ENCODE peak calls at places on chromosomes 5 and 9, in five cellular contexts. P is SK-N-SH; M is effector memory CD4-positive, alpha-beta T cell; H is HepG2; Z is lung. C is an unnamed sample. For H3K4me1, the result is how much of the 10 kb centered on the place peaks cover.

GRCh38 chr5:68171101-68171558 is 44.4 kb upstream of the PIK3R1 start:
- DNase-seq in M (no peak), H (no peak), Z (peak), P (no peak), C (peak)

GRCh38 chr5:116411101-116411571 is 163.5 kb downstream of the SEMA6A start:
- DNase-seq in P (no peak), H (no peak), M (no peak), Z (no peak), C (no peak)

GRCh38 chr5:72552041-72552557 is 44.9 kb upstream of the ZNF366 start:
- DNase-seq in P (no peak), H (no peak), M (no peak), Z (no peak), C (no peak)

GRCh38 chr5:96288166-96288844 is 144.7 kb downstream of the PCSK1 start:
- DNase-seq in Z (no peak), P (no peak), H (no peak), M (no peak), C (no peak)

GRCh38 chr9:125126019-125126746 is 17.1 kb downstream of the SCAI start:
- DNase-seq in Z (peak), H (no peak), P (peak), M (peak), C (peak)

GRCh38 chr9:116504893-116505480 is 182.1 kb upstream of the TRIM32 start:
- DNase-seq in H (peak), P (no peak), M (no peak), Z (no peak), C (no peak)

GRCh38 chr5:10623305-10623910 is 59.5 kb downstream of the ANKRD33B start:
- DNase-seq in M (no peak), P (no peak), Z (no peak), H (no peak), C (no peak)

GRCh38 chr5:73096239-73096575 is 24.2 kb upstream of the TMEM171 start:
- DNase-seq in H (no peak), M (no peak), Z (no peak), P (no peak), C (no peak)

GRCh38 chr5:73436535-73437125 is 11.9 kb downstream of the FOXD1 start:
- DNase-seq in P (peak), H (no peak), M (no peak), Z (no peak), C (no peak)

GRCh38 chr9:95494416-95495371 is 22.1 kb downstream of the PTCH1 start:
- DNase-seq in P (peak), H (no peak), M (peak), Z (no peak), C (peak)

GRCh38 chr5:43620944-43621505 is 18.0 kb downstream of the NNT start:
- DNase-seq in Z (no peak), M (no peak), P (no peak), H (no peak), C (no peak)

GRCh38 chr5:52743970-52744369 is 43.7 kb upstream of the ITGA1 start:
- DNase-seq in Z (no peak), H (no peak), M (no peak), P (no peak), C (no peak)

GRCh38 chr5:54703091-54703490 is 185.5 kb downstream of the SNX18 start:
- DNase-seq in M (no peak), Z (no peak), P (no peak), H (no peak), C (no peak)

GRCh38 chr5:73093943-73094342 is 26.4 kb upstream of the TMEM171 start:
- DNase-seq in H (no peak), Z (no peak), M (no peak), P (no peak), C (no peak)

GRCh38 chr5:179373101-179373934 is 28.1 kb upstream of the ADAMTS2 start:
- DNase-seq in P (no peak), H (no peak), Z (no peak), M (no peak), C (no peak)

GRCh38 chr5:57450991-57451876 is 31.4 kb downstream of the ACTBL2 start:
- DNase-seq in M (no peak), Z (no peak), H (no peak), P (peak), C (no peak)

GRCh38 chr9:38682713-38683112 is 37.2 kb downstream of the FAM240B start:
- DNase-seq in M (no peak), P (no peak), H (peak), Z (no peak), C (no peak)

GRCh38 chr9:100111235-100111634 is 12.2 kb downstream of the INVS start:
- DNase-seq in M (no peak), Z (peak), H (no peak), P (no peak), C (peak)

GRCh38 chr9:124290053-124290581 is 32.4 kb downstream of the NEK6 start:
- DNase-seq in P (no peak), M (no peak), Z (no peak), H (no peak), C (peak)

GRCh38 chr5:25646421-25647341 is 1001.9 kb upstream of the CDH10 start:
- DNase-seq in P (no peak), Z (no peak), H (no peak), M (no peak), C (no peak)

GRCh38 chr5:44868541-44868940 is 59.8 kb downstream of the MRPS30 start:
- DNase-seq in H (no peak), P (no peak), Z (no peak), M (no peak), C (no peak)

GRCh38 chr5:141560141-141560540 is 58.7 kb downstream of the DIAPH1 start:
- DNase-seq in H (no peak), Z (no peak), M (no peak), P (no peak), C (no peak)

GRCh38 chr5:111453747-111454146 is 58.6 kb downstream of the STARD4 start:
- DNase-seq in M (no peak), P (peak), Z (no peak), H (no peak), C (no peak)

GRCh38 chr9:72588336-72588735 is 66.9 kb downstream of the TMC1 start:
- DNase-seq in P (no peak), H (no peak), Z (no peak), M (no peak), C (no peak)

GRCh38 chr5:40570408-40571129 is 109.1 kb upstream of the PTGER4 start:
- DNase-seq in M (no peak), Z (no peak), H (no peak), P (no peak), C (no peak)

GRCh38 chr5:96788112-96788749 is 19.5 kb downstream of the ERAP1 start:
- DNase-seq in M (no peak), P (no peak), H (no peak), Z (no peak), C (no peak)

GRCh38 chr5:120463991-120464626 is at the start of gene PRR16:
- DNase-seq in Z (no peak), H (no peak), M (no peak), P (peak), C (peak)

GRCh38 chr5:142280066-142281011 is 44.5 kb downstream of the SPRY4 start:
- DNase-seq in Z (no peak), M (no peak), P (peak), H (peak), C (no peak)

GRCh38 chr5:6377582-6378127 is 692 bp downstream of the MED10 start:
- DNase-seq in P (no peak), Z (no peak), H (peak), M (peak), C (no peak)

GRCh38 chr9:135500525-135501260 is at the start of gene MRPS2:
- DNase-seq in Z (peak), M (peak), P (peak), H (peak), C (peak)

GRCh38 chr5:14574891-14575496 is 6.6 kb upstream of the OTULINL start:
- DNase-seq in H (no peak), M (no peak), Z (peak), P (no peak), C (peak)

DNA sequence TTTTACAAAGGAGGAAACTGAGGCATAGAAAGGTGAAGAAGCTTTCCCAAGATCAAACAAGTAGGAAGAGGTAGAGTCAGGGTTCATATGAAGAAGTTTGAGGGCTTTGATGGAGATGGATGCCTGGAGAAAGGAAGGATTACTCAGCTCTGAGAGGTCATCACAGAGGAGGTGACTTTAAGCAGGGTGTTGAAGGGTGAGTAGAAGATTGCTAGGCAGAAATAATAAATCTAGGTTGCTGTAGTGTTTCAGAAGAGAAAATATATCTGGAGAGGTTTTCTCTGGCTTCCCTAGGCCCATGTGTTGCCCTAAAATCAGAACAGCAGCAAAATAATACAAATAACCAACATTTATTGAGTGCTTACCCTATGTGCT is 196.3 kb downstream of the PALM2AKAP2 start:
- DNase-seq in M (no peak), P (no peak), Z (no peak), H (no peak), C (no peak)
- H3K4me1 ChIP-seq in M (under half), P (under half), Z (under half), H (under half), C (under half)

GRCh38 chr5:134552301-134552700 is 26.8 kb downstream of the JADE2 start:
- DNase-seq in Z (peak), M (no peak), H (no peak), P (no peak), C (no peak)

GRCh38 chr5:134553816-134554215 is 28.3 kb downstream of the JADE2 start:
- DNase-seq in Z (no peak), M (no peak), P (peak), H (no peak), C (no peak)

GRCh38 chr5:134550271-134551214 is 25.1 kb downstream of the JADE2 start:
- DNase-seq in P (no peak), H (no peak), Z (no peak), M (no peak), C (no peak)

GRCh38 chr5:134549714-134550113 is 24.2 kb downstream of the JADE2 start:
- DNase-seq in H (no peak), P (no peak), M (no peak), Z (no peak), C (no peak)

DNA sequence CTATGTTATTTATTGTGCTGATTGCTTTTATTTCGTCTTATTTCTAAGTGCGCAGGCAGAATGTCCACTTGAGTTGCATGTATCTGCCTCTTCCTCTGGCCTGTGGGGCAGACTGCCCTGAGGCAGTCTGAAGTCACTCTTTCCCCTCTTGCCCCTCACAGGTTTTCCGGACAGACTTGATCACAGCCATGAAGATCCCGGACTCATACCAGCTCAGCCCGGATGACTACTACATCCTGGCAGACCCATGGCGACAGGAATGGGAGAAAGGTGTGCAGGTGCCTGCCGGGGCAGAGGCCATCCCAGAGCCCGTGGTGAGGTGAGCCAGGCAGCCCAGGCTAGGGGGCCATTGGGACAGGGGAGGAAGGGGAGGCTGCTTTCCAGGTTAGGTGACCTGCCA is 26.4 kb downstream of the JADE2 start:
- DNase-seq in M (no peak), Z (no peak), P (no peak), H (no peak), C (no peak)
- H3K4me1 ChIP-seq in M (under half), Z (under half), P (half or more), H (under half), C (half or more)

GRCh38 chr9:131654857-131655577 is 84.9 kb downstream of the RAPGEF1 start:
- DNase-seq in Z (no peak), P (no peak), H (peak), M (no peak), C (peak)
- H3K4me1 ChIP-seq in Z (under half), P (under half), H (half or more), M (under half), C (under half)

DNA sequence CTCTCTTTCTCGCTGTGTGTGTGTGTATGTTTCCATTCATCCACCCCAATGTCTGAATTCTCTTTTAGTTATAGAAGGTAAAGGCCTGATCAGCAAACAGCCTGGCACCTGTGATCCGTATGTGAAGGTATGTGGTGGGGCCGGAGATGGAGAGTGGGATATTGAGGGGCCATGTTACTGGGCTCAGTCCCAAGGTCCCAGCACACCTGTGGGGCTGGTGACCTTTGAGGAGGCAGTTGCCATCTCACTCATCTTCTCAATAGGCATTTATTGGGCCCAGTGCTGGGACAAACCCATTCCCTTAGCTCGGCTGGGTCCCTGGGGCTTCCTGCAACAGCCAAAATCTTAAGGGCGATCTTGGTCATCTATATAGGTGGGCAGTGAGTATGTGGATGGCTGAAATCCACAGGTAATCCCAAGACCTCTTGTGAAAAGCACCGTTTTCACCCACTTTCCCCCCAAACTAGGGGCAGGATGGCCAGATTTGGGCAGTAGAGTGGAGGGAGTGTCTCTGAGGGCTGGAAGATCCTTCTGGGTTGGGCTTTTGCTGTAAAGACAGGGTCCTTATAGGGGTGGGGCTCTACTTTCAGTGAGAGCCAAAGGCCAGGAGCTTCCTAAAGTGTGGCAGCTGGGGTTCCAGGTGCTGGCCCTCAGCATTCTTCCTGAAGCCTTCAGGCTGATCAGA is 19.6 kb downstream of the RGS3 start:
- DNase-seq in P (no peak), H (no peak), M (no peak), Z (no peak), C (no peak)
- H3K4me1 ChIP-seq in P (under half), H (under half), M (under half), Z (under half), C (under half)

GRCh38 chr5:176535655-176536131 is 1.5 kb downstream of the RNF44 start:
- DNase-seq in M (no peak), Z (no peak), P (peak), H (peak), C (no peak)
- H3K4me1 ChIP-seq in M (half or more), Z (under half), P (half or more), H (under half), C (under half)

GRCh38 chr9:137411670-137412380 is 11.1 kb downstream of the EXD3 start:
- DNase-seq in M (no peak), P (no peak), Z (peak), H (no peak), C (peak)
- H3K4me1 ChIP-seq in M (under half), P (under half), Z (under half), H (under half), C (under half)

GRCh38 chr9:92482336-92482735 is at the start of gene ASPN:
- DNase-seq in P (no peak), M (no peak), H (no peak), Z (no peak), C (no peak)
- H3K4me1 ChIP-seq in P (under half), M (under half), H (under half), Z (under half), C (under half)

DNA sequence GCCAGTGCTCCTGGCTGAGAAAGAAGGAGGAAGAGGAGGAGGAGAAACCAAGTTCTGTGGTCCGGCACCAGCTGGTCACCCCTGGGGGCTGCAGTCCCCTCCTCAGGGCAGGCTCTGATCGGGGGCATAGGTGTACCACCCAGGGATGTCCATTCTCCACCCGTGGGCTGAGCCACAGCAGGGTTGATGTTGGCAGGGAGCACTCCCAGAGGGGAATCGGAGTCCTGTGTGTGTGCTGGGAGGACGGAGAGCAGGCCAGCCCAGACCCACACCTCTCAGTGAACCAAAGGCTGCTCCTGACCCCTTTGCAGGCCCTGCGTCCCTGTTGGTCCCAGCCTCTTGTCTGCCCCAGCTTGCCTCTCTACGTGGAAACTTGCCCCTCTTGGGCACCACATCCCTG is 4.6 kb upstream of the ADAMTSL2 start:
- DNase-seq in M (no peak), P (no peak), H (no peak), Z (no peak), C (no peak)
- H3K4me1 ChIP-seq in M (under half), P (half or more), H (under half), Z (under half), C (under half)

GRCh38 chr5:154288145-154288544 is 97.6 kb downstream of the GALNT10 start:
- DNase-seq in M (no peak), P (no peak), Z (no peak), H (peak), C (no peak)

GRCh38 chr5:154286557-154286956 is 96.0 kb downstream of the GALNT10 start:
- DNase-seq in M (no peak), P (no peak), Z (no peak), H (peak), C (no peak)

GRCh38 chr5:154285661-154286408 is 95.3 kb downstream of the GALNT10 start:
- DNase-seq in M (no peak), H (peak), P (no peak), Z (no peak), C (no peak)

GRCh38 chr5:154287136-154287535 is 96.6 kb downstream of the GALNT10 start:
- DNase-seq in M (no peak), Z (peak), H (peak), P (no peak), C (no peak)

GRCh38 chr5:154284433-154284832 is 93.9 kb downstream of the GALNT10 start:
- DNase-seq in Z (no peak), M (no peak), P (no peak), H (no peak), C (no peak)
- H3K4me1 ChIP-seq in Z (under half), M (under half), P (under half), H (under half), C (under half)

C was measured in transverse colon.